ENCODE peak calls at places on chromosome 1, in four cellular contexts. O is H1, M is K562, G is GM12891. X is an unnamed sample.

GRCh38 chr1:19606817-19607706 is 37.0 kb upstream of the NBL1 start:
- DNase-seq in O (no peak), M (no peak), G (no peak), X (no peak)

GRCh38 chr1:221644176-221644510 is 97.7 kb downstream of the DUSP10 start:
- DNase-seq in O (no peak), M (no peak), G (no peak), X (no peak)

GRCh38 chr1:17119076-17119743 is at the start of gene PADI2:
- DNase-seq in O (peak), M (peak), G (peak), X (peak)

GRCh38 chr1:2474933-2475371 is 1.1 kb upstream of the PLCH2 start:
- DNase-seq in O (no peak), M (peak), G (no peak), X (no peak)

GRCh38 chr1:230632273-230632873 is 9.9 kb upstream of the COG2 start:
- DNase-seq in O (no peak), M (peak), G (peak), X (no peak)

GRCh38 chr1:94236021-94236491 is 1.3 kb downstream of the ARHGAP29 start:
- DNase-seq in O (no peak), M (no peak), G (no peak), X (no peak)

GRCh38 chr1:150322310-150322709 is 977 bp downstream of the PRPF3 start:
- DNase-seq in O (no peak), M (no peak), G (no peak), X (no peak)

GRCh38 chr1:53526451-53527101 is 67.4 kb downstream of the DMRTB1 start:
- DNase-seq in O (no peak), M (no peak), G (no peak), X (no peak)

GRCh38 chr1:156149374-156150106 is 3.8 kb upstream of the SEMA4A start:
- DNase-seq in O (peak), M (peak), G (no peak), X (peak)

GRCh38 chr1:23555225-23555801 is 4.0 kb downstream of the ID3 start:
- DNase-seq in O (no peak), M (peak), G (no peak), X (no peak)

GRCh38 chr1:23558140-23558871 is 995 bp downstream of the ID3 start:
- DNase-seq in O (no peak), M (peak), G (no peak), X (no peak)

GRCh38 chr1:23557471-23558124 is 1.7 kb downstream of the ID3 start:
- DNase-seq in O (no peak), M (no peak), G (no peak), X (no peak)

GRCh38 chr1:23555949-23556640 is 3.2 kb downstream of the ID3 start:
- DNase-seq in O (peak), M (no peak), G (no peak), X (no peak)

GRCh38 chr1:23556661-23557470 is 2.4 kb downstream of the ID3 start:
- DNase-seq in O (no peak), M (no peak), G (no peak), X (no peak)
- TF ChIP-seq POLR2A in O (peak), M (peak), G (no peak), X (peak)

DNA sequence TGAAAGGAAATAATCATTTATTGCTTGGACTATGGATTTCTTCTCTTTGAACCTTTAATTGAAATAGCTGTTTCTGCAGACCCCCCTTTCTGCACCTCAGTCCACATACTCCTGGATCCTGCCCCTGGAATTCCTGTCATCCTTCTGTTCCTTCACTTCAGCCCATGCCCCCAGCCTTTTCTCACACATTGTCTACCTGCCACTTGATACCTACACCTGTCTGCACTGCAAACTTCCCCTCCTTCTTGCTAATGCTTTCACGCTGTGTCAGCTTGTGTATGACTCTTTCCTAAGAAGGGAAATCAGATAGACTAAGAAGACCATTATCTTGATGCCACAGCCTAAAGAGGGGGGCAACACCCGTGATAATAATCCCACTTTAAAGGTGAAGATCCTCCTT is 80.3 kb upstream of the EXO1 start:
- DNase-seq in O (no peak), M (no peak), G (no peak), X (no peak)
- TF ChIP-seq POLR2AphosphoS5 in O (no peak), M (no peak), G (no peak), X (no peak)

GRCh38 chr1:171910786-171911185 is 69.5 kb downstream of the DNM3 start:
- DNase-seq in O (no peak), M (no peak), G (no peak), X (no peak)
- TF ChIP-seq TAF1 in O (no peak), M (no peak), G (no peak), X (no peak)

GRCh38 chr1:193187114-193187513 is 701 bp upstream of the B3GALT2 start:
- DNase-seq in O (no peak), M (no peak), G (no peak), X (no peak)

GRCh38 chr1:193184776-193185175 is 1.6 kb downstream of the B3GALT2 start:
- DNase-seq in O (no peak), M (no peak), G (no peak), X (no peak)

GRCh38 chr1:193185206-193185605 is 1.2 kb downstream of the B3GALT2 start:
- DNase-seq in O (no peak), M (no peak), G (no peak), X (no peak)

GRCh38 chr1:193183019-193183643 is 3.3 kb downstream of the B3GALT2 start:
- DNase-seq in O (no peak), M (peak), G (no peak), X (no peak)

GRCh38 chr1:193185861-193186714 is at the start of gene B3GALT2:
- DNase-seq in O (no peak), M (peak), G (no peak), X (no peak)
- TF ChIP-seq POLR2A in O (no peak), M (no peak), G (no peak), X (no peak)

X was measured in GM12892.